ENCODE peak calls at places on chromosomes 4 and X, in five cellular contexts. P is K562, R is GM12878, G is H1, H is HepG2. Z is an unnamed sample.

GRCh38 chr4:5037553-5038551 is 13.4 kb upstream of the STK32B start:
- DNase-seq in P (peak), R (no peak), G (no peak), H (peak), Z (no peak)

GRCh38 chr4:185672151-185672550 is 136.8 kb upstream of the PDLIM3 start:
- DNase-seq in P (no peak), R (no peak), G (no peak), H (no peak), Z (no peak)

GRCh38 chr4:185086053-185086452 is 57.0 kb upstream of the SLC25A4 start:
- DNase-seq in P (peak), R (no peak), G (no peak), H (no peak), Z (no peak)

GRCh38 chr4:147052361-147052760 is 106.7 kb upstream of the TTC29 start:
- DNase-seq in P (no peak), R (no peak), G (no peak), H (no peak), Z (no peak)

GRCh38 chr4:20506827-20507226 is 193.4 kb upstream of the PACRGL start:
- DNase-seq in P (no peak), R (no peak), G (no peak), H (no peak), Z (no peak)

GRCh38 chr4:7206856-7207567 is 14.7 kb downstream of the SORCS2 start:
- DNase-seq in P (peak), R (no peak), G (no peak), H (no peak), Z (no peak)

GRCh38 chrX:8704184-8704583 is 27.8 kb downstream of the ANOS1 start:
- DNase-seq in P (no peak), R (no peak), G (no peak), H (no peak), Z (no peak)

GRCh38 chrX:44071847-44072545 is 98.8 kb upstream of the NDP start:
- DNase-seq in P (no peak), R (no peak), G (no peak), H (no peak), Z (peak)

GRCh38 chr4:1345905-1346780 is 865 bp upstream of the UVSSA start:
- DNase-seq in P (peak), R (no peak), G (peak), H (peak), Z (no peak)

GRCh38 chrX:121308276-121308805 is 260.9 kb downstream of the GLUD2 start:
- DNase-seq in P (peak), R (peak), G (no peak), H (peak), Z (peak)

GRCh38 chrX:74179071-74179470 is 124.9 kb upstream of the ZCCHC13 start:
- DNase-seq in P (no peak), R (no peak), G (no peak), H (peak), Z (no peak)

GRCh38 chr4:106273831-106274230 is 42.2 kb downstream of the TBCK start:
- DNase-seq in P (no peak), R (no peak), G (no peak), H (no peak), Z (no peak)

GRCh38 chr4:156335721-156336120 is 382.1 kb upstream of the CTSO start:
- DNase-seq in P (no peak), R (no peak), G (no peak), H (no peak), Z (no peak)

GRCh38 chr4:123977623-123978022 is 581.0 kb downstream of the SPRY1 start:
- DNase-seq in P (no peak), R (no peak), G (no peak), H (peak), Z (no peak)

GRCh38 chr4:68871772-68872441 is 56.1 kb downstream of the UGT2B10 start:
- DNase-seq in P (no peak), R (no peak), G (no peak), H (peak), Z (no peak)

GRCh38 chr4:66193487-66193886 is 523.2 kb upstream of the EPHA5 start:
- DNase-seq in P (no peak), R (no peak), G (no peak), H (no peak), Z (no peak)

GRCh38 chr4:176238157-176238608 is 30.8 kb downstream of the ASB5 start:
- DNase-seq in P (no peak), R (no peak), G (no peak), H (no peak), Z (no peak)

GRCh38 chrX:39619182-39620009 is 478.4 kb downstream of the BCOR start:
- DNase-seq in P (peak), R (no peak), G (no peak), H (no peak), Z (no peak)

GRCh38 chr4:113398441-113399143 is 349.1 kb downstream of the ANK2 start:
- DNase-seq in P (no peak), R (no peak), G (no peak), H (no peak), Z (no peak)

GRCh38 chr4:74054483-74055032 is 16.1 kb upstream of the CXCL3 start:
- DNase-seq in P (no peak), R (no peak), G (no peak), H (no peak), Z (no peak)

GRCh38 chr4:80271806-80272205 is 5.3 kb downstream of the FGF5 start:
- DNase-seq in P (no peak), R (no peak), G (no peak), H (no peak), Z (no peak)

GRCh38 chr4:179695175-179695574 is 2252.9 kb upstream of the AGA start:
- DNase-seq in P (no peak), R (no peak), G (no peak), H (no peak), Z (no peak)

GRCh38 chr4:156109943-156110925 is 156.6 kb upstream of the CTSO start:
- DNase-seq in P (no peak), R (no peak), G (peak), H (no peak), Z (no peak)

GRCh38 chr4:119299221-119300071 is 22.5 kb downstream of the FABP2 start:
- DNase-seq in P (peak), R (peak), G (no peak), H (peak), Z (no peak)

GRCh38 chr4:127781303-127782024 is 658 bp upstream of the HSPA4L start:
- DNase-seq in P (peak), R (no peak), G (no peak), H (no peak), Z (no peak)

GRCh38 chr4:111689214-111689613 is 456.0 kb upstream of the FAM241A start:
- DNase-seq in P (no peak), R (no peak), G (no peak), H (no peak), Z (no peak)

GRCh38 chr4:24920008-24920407 is 7.2 kb upstream of the CCDC149 start:
- DNase-seq in P (no peak), R (no peak), G (no peak), H (no peak), Z (no peak)

GRCh38 chrX:63661676-63662075 is 123.3 kb downstream of the ARHGEF9 start:
- DNase-seq in P (no peak), R (no peak), G (no peak), H (no peak), Z (no peak)

GRCh38 chrX:16882188-16882587 is 12.0 kb upstream of the RBBP7 start:
- DNase-seq in P (peak), R (no peak), G (no peak), H (no peak), Z (no peak)

GRCh38 chrX:12548746-12549145 is 242.5 kb upstream of the PRPS2 start:
- DNase-seq in P (no peak), R (no peak), G (peak), H (no peak), Z (no peak)

GRCh38 chr4:40329805-40330204 is 5.3 kb upstream of the CHRNA9 start:
- DNase-seq in P (no peak), R (no peak), G (no peak), H (no peak), Z (no peak)

GRCh38 chrX:50045808-50046207 is 123.4 kb downstream of the CLCN5 start:
- DNase-seq in P (no peak), R (no peak), G (no peak), H (no peak), Z (no peak)
- TF ChIP-seq CEBPB in P (no peak), R (no peak), G (no peak), H (no peak), Z (no peak)

DNA sequence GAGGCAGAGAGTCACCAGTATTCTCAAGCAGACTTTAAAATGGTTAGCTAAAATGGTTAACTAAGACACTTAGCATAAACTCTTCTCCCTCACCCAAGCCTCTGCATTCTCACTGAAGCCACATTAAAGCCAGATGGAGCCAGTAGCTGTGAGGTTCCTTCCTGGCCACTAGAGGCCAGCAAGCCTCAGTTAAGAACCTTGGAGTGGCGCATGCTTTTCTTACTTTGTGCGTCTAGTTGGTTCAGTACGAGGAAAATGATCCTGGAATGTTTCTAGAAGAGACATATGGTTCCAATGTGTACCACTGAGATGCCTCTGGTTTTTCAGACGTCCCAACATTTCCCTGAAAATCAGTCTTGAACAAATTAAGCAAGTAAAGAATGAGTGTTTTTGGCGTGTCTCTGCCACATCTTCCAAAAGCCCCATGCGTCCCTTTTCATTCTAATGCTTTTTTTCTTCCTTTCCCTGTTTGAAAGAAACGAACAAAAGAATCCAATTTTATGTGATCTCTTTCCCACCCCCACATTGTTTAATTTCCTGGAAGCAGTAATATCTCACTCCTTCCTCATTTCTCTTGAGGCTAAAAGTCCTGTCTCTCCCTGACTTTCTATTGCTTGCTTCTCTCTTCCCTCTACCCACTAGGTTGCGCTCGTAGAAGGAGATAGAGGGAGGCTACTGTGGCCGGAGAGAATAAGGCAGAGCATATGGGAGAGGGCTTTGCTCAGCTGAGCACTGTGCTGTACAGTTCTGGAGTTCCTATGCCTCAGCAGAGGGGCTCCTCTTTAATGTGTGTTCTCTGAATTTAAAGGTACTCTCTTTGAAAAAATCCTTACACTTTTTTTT is 82.9 kb upstream of the TAB3 start:
- DNase-seq in P (peak), R (no peak), G (no peak), H (peak), Z (no peak)
- TF ChIP-seq SRF in P (no peak), R (no peak), G (no peak), H (no peak), Z (no peak)

GRCh38 chr4:53962516-53963225 is 101.7 kb downstream of the CHIC2 start:
- DNase-seq in P (no peak), R (no peak), G (no peak), H (no peak), Z (no peak)
- TF ChIP-seq CEBPB in P (no peak), R (no peak), G (no peak), H (no peak), Z (no peak)

GRCh38 chr4:152356428-152357034 is 179.4 kb downstream of the FBXW7 start:
- DNase-seq in P (no peak), R (no peak), G (no peak), H (peak), Z (no peak)
- TF ChIP-seq SRF in P (no peak), R (no peak), G (no peak), H (no peak), Z (no peak)

GRCh38 chrX:13697440-13697839 is 8.5 kb downstream of the RAB9A start:
- DNase-seq in P (no peak), R (peak), G (no peak), H (no peak), Z (no peak)
- TF ChIP-seq CEBPB in P (no peak), R (no peak), G (no peak), H (no peak), Z (no peak)

DNA sequence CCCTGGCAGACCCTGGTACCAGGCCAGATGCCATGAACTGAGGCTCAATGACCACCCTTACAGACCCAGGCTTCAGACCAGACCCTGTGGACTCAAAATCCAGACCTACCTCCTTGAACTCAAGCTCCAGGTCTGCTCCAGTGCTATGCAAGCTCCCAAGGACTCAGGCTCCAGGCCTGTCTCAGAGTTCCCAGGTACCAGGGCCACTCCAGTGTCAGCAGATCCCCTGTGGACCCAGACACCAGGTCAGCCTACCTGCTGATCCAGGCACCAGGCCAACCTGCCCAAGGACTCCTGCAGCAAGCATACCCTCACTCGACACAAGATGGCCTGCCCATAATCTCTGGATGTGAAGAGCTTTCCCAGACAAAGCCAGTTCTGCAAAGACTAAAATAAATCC is 44.7 kb upstream of the MAGED4 start:
- DNase-seq in P (no peak), R (no peak), G (no peak), H (no peak), Z (no peak)
- TF ChIP-seq SRF in P (no peak), R (no peak), G (no peak), H (no peak), Z (no peak)

DNA sequence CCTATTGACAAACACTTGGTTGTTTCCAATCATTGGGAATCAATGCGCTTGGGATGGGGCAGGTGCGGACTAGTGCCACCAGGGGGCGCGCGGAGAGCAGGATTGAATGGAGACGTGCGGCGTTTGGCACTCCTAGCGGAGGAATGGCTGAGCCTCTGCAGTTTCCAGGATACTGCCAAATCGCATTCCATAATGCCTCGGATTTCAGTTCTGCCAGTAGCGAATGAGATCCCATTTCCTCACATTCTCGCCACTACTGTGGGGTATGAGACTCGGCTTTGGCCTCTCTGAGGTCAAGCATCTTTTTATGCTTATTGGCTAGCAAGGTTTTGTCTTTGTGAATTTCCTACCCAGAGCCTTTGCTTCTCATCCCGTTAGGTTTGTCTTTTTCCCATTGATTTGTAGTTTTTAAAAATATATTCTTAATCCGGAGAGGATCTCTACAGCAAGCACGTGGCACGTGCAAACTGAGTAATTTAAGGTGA is 28.7 kb downstream of the CLDN34 start:
- DNase-seq in P (peak), R (no peak), G (peak), H (peak), Z (peak)
- TF ChIP-seq CEBPB in P (no peak), R (no peak), G (no peak), H (no peak), Z (no peak)